ENCODE peak calls at places on chromosomes 1 and 21, in five cellular contexts. H, C, N, A and F are unnamed samples.

GRCh38 chr1:29933110-29933509 is 696.8 kb downstream of the PTPRU start:
- DNase-seq in H (no peak), C (no peak), N (peak; percentile 11), A (no peak), F (no peak)

GRCh38 chr1:40312238-40313205 is 4.6 kb downstream of the COL9A2 start:
- DNase-seq in H (no peak), C (peak; percentile 72), N (no peak), A (peak; percentile 45), F (no peak)

GRCh38 chr1:18110598-18110939 is 3.0 kb downstream of the IGSF21 start:
- DNase-seq in H (no peak), C (no peak), N (no peak), A (no peak), F (no peak)

GRCh38 chr1:12556368-12556930 is 61.6 kb downstream of the DHRS3 start:
- DNase-seq in H (peak; percentile 81), C (no peak), N (peak; percentile 63), A (peak; percentile 62), F (no peak)

GRCh38 chr1:99110140-99111041 is 105.7 kb upstream of the PLPPR5 start:
- DNase-seq in H (no peak), C (no peak), N (no peak), A (no peak), F (no peak)

GRCh38 chr1:163928649-163929048 is 606.9 kb downstream of the NUF2 start:
- DNase-seq in H (no peak), C (no peak), N (peak; percentile 3), A (no peak), F (no peak)

GRCh38 chr1:90027281-90027680 is 32.4 kb downstream of the ZNF326 start:
- DNase-seq in H (no peak), C (no peak), N (no peak), A (no peak), F (no peak)

GRCh38 chr1:221030121-221030649 is 150.9 kb downstream of the HLX start:
- DNase-seq in H (no peak), C (no peak), N (no peak), A (no peak), F (no peak)

GRCh38 chr1:204858381-204858821 is 12.3 kb upstream of the NFASC start:
- DNase-seq in H (no peak), C (no peak), N (peak; percentile 18), A (no peak), F (no peak)

GRCh38 chr1:89279011-89279466 is 6.4 kb upstream of the GBP5 start:
- DNase-seq in H (no peak), C (no peak), N (no peak), A (no peak), F (no peak)

GRCh38 chr21:35265170-35265877 is 216.2 kb upstream of the RUNX1 start:
- DNase-seq in H (no peak), C (no peak), N (peak; percentile 93), A (no peak), F (no peak)

DNA sequence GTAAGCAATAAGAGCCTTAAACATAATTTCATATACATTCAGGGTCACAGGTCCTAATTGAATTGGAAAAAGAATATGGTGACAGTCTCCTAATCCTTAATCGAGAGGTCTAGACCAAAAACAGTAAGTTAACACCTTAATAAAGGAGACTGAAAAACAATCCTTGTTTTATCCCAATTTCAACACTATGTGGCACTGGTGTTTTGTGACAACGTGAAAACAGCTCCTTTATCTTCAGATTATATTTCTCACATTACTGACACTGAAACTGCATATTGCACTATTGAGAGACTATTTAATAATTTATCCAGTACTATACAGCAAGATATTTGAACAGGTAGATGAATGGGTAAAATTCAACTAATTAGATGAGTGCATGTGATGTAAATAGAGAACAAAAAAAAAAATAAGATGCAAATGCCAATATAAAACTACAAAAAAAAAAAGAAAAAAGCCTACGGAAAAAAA is 34.1 kb downstream of the TP53BP2 start:
- DNase-seq in H (no peak), C (peak; percentile 26), N (peak; percentile 61), A (no peak), F (no peak)
- TF ChIP-seq CTCF in H (peak; percentile 66), C (peak; percentile 78), N (peak; percentile 55), A (peak; percentile 65), F (no peak)

DNA sequence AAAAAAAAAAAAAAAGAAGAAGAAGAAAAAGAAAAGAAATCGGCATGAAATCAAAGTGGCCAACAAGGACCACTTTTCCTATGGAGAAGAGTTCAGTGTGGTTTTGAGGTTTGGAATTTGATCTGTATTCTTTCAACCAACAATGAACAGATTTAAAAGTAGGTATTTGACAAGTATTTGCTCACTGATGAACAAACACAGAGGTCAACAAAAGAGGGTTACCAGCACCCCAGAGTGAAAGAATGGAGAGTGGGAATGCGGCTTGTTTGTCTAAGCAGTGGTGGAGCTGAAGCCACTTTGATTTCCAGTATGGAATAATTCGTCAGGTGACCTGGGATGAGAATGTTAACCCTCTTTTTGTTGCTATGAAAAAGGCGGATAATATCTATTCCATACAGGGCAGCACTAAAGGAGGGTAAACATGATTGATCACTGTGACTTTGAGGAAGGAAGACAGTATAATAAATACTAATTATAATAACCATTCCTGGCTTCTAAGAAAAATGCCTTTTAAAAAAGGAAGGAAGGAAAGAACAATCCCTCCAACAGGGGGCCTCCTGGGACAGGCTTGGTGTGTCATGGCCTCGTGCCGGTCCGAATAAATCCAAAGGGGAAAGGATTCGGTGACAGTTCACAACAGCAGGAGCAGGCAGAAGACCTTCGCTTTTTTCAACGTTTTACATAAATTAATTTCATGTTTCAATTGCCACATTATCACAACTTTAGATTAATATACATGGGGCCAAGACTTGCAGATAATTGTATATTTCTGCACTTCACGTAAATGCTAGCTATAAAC is 37.2 kb upstream of the SIM2 start:
- DNase-seq in H (no peak), C (no peak), N (peak; percentile 39), A (no peak), F (peak; percentile 36)
- TF ChIP-seq CTCF in H (peak; percentile 42), C (peak; percentile 17), N (peak; percentile 51), A (peak; percentile 68), F (no peak)

GRCh38 chr21:20971296-20971921 is 26.8 kb upstream of the NCAM2 start:
- DNase-seq in H (peak; percentile 56), C (peak; percentile 2), N (peak; percentile 64), A (peak; percentile 33), F (peak; percentile 51)
- TF ChIP-seq CTCF in H (peak; percentile 25), C (peak; percentile 53), N (peak; percentile 52), A (peak; percentile 53), F (peak; percentile 55)

GRCh38 chr21:37496972-37497371 is 130.4 kb downstream of the DYRK1A start:
- DNase-seq in H (no peak), C (no peak), N (peak; percentile 25), A (no peak), F (no peak)
- TF ChIP-seq CTCF in H (peak; percentile 33), C (peak; percentile 71), N (peak; percentile 7), A (peak; percentile 44), F (peak; percentile 44)

GRCh38 chr21:28927122-28927521 is 65.6 kb downstream of the LTN1 start:
- DNase-seq in H (no peak), C (no peak), N (no peak), A (no peak), F (no peak)

GRCh38 chr21:28923439-28923975 is 69.2 kb downstream of the LTN1 start:
- DNase-seq in H (no peak), C (no peak), N (no peak), A (no peak), F (no peak)

DNA sequence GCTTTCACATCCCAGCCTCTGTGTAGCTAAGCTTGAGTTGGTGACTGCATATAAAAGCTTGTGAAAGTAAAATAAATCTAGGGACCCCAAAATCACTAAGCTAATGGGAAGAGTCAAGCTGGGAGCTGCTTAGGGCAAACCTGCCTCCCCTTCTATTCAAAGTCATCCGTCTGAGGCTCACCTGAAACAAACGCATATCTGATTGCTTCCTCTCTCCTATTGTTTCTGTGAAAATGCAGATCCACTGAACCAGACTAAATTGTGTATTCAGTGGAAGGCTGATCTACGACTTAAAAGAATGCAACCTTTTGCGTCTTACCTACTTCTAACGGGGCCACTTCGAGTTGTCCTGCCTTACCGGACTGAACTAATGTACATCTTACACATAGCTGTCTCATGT is 70.3 kb downstream of the LTN1 start:
- DNase-seq in H (no peak), C (no peak), N (no peak), A (no peak), F (no peak)
- TF ChIP-seq CTCF in H (no peak), C (no peak), N (no peak), A (no peak), F (no peak)

GRCh38 chr1:98001764-98002163 is 80.9 kb upstream of the DPYD start:
- DNase-seq in H (no peak), C (no peak), N (peak; percentile 8), A (no peak), F (no peak)
- TF ChIP-seq CTCF in H (peak; percentile 8), C (no peak), N (peak; percentile 36), A (no peak), F (no peak)